ENCODE peak calls at places on chromosomes 1 and 21, in four cellular contexts. Y, N, P and J are unnamed samples.

GRCh38 chr1:164654200-164654599 is 95.2 kb downstream of the PBX1 start:
- DNase-seq in Y (no peak), N (no peak), P (no peak), J (no peak)

GRCh38 chr1:33985656-33986055 is 121.8 kb downstream of the HMGB4 start:
- DNase-seq in Y (no peak), N (peak), P (no peak), J (no peak)

GRCh38 chr1:2821970-2822620 is 20.6 kb upstream of the TTC34 start:
- DNase-seq in Y (no peak), N (no peak), P (peak), J (peak)

GRCh38 chr1:183039985-183040447 is 16.8 kb downstream of the LAMC1 start:
- DNase-seq in Y (no peak), N (no peak), P (no peak), J (no peak)

GRCh38 chr1:107394301-107394700 is 253.5 kb downstream of the NTNG1 start:
- DNase-seq in Y (no peak), N (no peak), P (no peak), J (no peak)

GRCh38 chr1:116544588-116545358 is 26.1 kb downstream of the CD58 start:
- DNase-seq in Y (no peak), N (no peak), P (no peak), J (no peak)

GRCh38 chr1:206075786-206076725 is 23.1 kb downstream of the RHEX start:
- DNase-seq in Y (no peak), N (no peak), P (no peak), J (no peak)

GRCh38 chr1:31531177-31532000 is 44.9 kb upstream of the TINAGL1 start:
- DNase-seq in Y (no peak), N (no peak), P (no peak), J (no peak)

GRCh38 chr21:41827951-41828883 is 50.9 kb downstream of the PRDM15 start:
- DNase-seq in Y (no peak), N (no peak), P (no peak), J (no peak)

GRCh38 chr21:40587786-40588353 is 259.1 kb downstream of the DSCAM start:
- DNase-seq in Y (no peak), N (no peak), P (no peak), J (no peak)

GRCh38 chr21:16156841-16157240 is 427.1 kb downstream of the USP25 start:
- DNase-seq in Y (no peak), N (no peak), P (no peak), J (no peak)

GRCh38 chr1:29767769-29768425 is 531.6 kb downstream of the PTPRU start:
- DNase-seq in Y (no peak), N (no peak), P (no peak), J (no peak)

DNA sequence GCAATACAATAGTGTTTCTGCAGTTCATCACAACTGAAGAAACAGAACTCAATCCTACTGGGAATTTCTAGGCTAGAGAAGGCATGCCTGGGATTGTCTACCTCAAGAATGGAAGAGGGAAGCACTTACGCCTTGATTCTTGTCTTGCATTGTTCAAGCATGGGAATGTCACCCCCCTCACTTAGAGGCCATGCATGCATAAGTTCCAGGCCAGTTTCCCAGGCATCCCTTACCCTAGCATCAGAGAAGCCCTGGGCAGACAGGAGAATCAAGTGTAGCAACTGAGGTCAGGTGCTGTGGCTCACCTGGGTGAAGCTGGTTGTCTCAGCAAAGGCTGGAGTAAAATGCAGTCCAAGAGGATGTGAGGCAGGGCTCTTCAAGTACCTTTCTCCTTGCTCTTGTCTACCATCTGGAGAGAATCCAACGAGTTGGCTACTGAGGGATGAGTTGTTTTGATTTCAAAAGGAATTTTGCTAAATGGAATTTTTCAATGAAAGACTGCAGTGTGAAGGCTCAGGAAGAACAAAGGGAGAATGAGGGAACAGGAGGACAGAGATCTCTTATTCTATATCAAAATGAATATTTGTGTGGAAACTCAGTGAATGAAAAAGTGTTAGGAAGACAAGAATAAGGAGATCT is 174.3 kb downstream of the NEK7 start:
- DNase-seq in Y (no peak), N (no peak), P (no peak), J (no peak)
- TF ChIP-seq PHF8 in Y (no peak), N (no peak), P (no peak), J (no peak)

GRCh38 chr1:184802739-184803492 is 48.3 kb upstream of the EDEM3 start:
- DNase-seq in Y (no peak), N (no peak), P (no peak), J (no peak)
- TF ChIP-seq PHF8 in Y (no peak), N (no peak), P (no peak), J (no peak)

GRCh38 chr1:186194107-186194756 is 180.8 kb downstream of the TPR start:
- DNase-seq in Y (no peak), N (no peak), P (peak), J (no peak)

GRCh38 chr1:186191511-186191910 is 183.5 kb downstream of the TPR start:
- DNase-seq in Y (no peak), N (no peak), P (no peak), J (no peak)

GRCh38 chr1:186193224-186193623 is 181.8 kb downstream of the TPR start:
- DNase-seq in Y (no peak), N (no peak), P (no peak), J (no peak)

DNA sequence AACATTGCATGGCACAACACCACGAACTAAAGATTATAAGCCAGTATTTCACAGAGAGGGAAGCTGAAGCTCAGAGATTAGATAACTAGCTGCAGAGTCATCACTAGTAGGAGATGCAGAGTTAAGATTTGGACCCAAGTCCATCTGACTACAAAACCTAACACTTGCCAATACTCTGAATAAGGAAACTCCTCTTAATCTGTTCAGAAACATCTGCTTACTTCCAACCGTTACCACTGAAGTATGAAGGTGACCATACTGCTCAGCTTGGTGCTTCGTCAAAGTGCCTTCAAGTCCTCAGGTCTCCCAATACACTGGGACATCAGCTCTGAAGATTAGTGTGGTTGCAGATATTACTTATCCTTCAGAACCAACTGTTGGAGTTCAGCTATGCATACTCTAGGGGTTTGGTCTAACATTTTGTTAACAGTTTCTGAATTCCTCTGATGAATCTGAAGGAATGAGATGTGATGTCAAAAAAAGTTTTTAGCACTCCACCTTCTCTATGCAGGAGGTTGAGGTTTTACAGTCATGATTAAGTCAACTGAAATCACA is 179.6 kb downstream of the TPR start:
- DNase-seq in Y (no peak), N (no peak), P (peak), J (no peak)
- TF ChIP-seq PHF8 in Y (no peak), N (no peak), P (no peak), J (no peak)

DNA sequence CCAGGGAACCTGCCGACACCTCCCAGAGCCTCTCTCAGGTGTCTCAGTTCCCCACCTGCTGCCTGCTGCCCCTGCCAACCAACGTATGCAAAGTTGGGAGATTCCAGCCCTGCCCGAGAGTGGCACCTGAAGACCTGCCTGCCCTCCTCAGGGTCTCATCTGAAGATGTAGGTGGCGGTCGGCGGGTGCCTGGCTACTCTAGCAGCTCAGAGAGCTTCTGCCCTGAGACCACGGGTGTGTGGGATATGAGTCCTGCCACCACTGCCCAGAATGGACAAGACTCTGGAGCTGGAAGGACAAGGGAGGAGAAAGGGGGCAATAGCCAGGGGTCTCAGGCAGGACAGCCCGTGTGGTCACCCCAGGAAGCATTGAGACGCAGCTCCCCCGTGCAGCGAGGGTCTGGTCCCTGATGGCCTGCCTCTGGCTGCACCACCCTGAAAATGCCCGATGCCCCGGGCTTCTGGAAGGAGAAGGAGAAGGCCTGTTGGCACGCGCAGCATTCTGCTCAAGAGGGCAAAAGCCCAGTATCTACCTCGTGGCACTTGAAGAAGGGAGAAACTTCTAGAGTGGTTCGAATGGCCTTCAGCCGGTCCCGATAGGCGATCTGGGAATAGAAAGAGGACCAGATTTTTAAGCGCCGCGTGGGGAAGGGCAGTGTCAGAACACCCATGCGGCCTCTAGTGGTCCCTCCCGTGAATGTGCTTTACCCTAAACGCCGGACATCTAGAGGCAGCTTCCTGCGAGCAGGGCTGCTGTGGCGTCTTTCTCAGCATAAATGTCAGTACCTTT is 88.8 kb downstream of the STUM start:
- DNase-seq in Y (no peak), N (peak), P (peak), J (no peak)
- TF ChIP-seq PHF8 in Y (no peak), N (no peak), P (no peak), J (no peak)

DNA sequence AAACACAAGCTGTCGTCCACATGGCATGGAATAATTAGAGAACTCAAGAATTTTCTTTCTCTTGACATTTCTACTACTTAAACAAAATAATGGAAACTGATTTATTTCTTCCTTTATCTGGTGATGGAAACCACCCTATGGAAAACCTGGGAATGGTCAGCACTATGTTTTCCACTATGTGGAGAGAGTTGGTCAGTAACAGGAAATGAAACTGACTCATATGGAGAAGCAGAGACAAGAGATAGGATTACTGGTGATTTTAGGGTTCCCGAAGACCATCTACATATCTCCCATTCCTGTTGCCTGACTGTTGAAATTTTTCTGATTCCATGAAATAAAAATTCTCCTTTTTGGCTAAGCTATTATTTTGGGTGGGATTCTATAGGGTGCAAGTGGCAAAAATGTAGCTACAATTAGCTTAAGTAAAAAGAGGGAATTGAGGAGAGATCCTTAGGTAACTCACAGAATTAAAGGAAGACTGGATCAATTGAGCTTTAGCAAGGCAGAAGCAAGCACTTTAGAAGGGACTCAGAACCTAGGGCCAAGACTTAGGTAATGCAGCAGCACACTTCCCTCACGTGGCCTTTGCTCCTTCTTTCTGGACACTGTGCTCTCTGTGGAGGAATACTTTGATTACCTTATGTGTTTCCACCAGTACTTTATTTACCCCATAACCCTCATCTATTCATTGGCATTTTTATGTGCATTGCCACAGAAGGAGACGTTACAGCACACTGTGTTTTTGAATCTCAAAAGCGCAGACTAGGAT is 89.6 kb downstream of the LEPR start:
- DNase-seq in Y (no peak), N (no peak), P (no peak), J (no peak)
- TF ChIP-seq PHF8 in Y (no peak), N (no peak), P (no peak), J (no peak)

GRCh38 chr21:27776925-27777553 is 810.2 kb upstream of the ADAMTS5 start:
- DNase-seq in Y (no peak), N (no peak), P (no peak), J (no peak)
- TF ChIP-seq PHF8 in Y (no peak), N (no peak), P (no peak), J (no peak)